ENCODE peak calls at places on chromosomes 3 and 15, in five cellular contexts. One of them, this sample, is unnamed.

GRCh38 chr3:53244281-53244680 is 11.5 kb downstream of the TKT start:
- DNase-seq in glutamatergic neuron: no peak
- DNase-seq in choroid plexus epithelial cell: no peak
- DNase-seq in AG08395: no peak
- DNase-seq in GM12864: no peak
- DNase-seq in this sample: no peak

GRCh38 chr3:1400571-1400970 is 307.7 kb downstream of the CNTN6 start:
- DNase-seq in glutamatergic neuron: no peak
- DNase-seq in choroid plexus epithelial cell: no peak
- DNase-seq in AG08395: no peak
- DNase-seq in GM12864: no peak
- DNase-seq in this sample: no peak

GRCh38 chr15:79168922-79169322 is 78.3 kb upstream of the RASGRF1 start:
- DNase-seq in glutamatergic neuron: peak; percentile 54
- DNase-seq in choroid plexus epithelial cell: peak; percentile 31
- DNase-seq in AG08395: no peak
- DNase-seq in GM12864: no peak
- DNase-seq in this sample: peak; percentile 75

GRCh38 chr15:39172380-39173281 is 408.2 kb upstream of the THBS1 start:
- DNase-seq in glutamatergic neuron: no peak
- DNase-seq in choroid plexus epithelial cell: peak; percentile 80
- DNase-seq in AG08395: no peak
- DNase-seq in GM12864: no peak
- DNase-seq in this sample: peak; percentile 35

GRCh38 chr15:90044191-90044590 is 43.1 kb downstream of the ZNF710 start:
- DNase-seq in glutamatergic neuron: no peak
- DNase-seq in choroid plexus epithelial cell: no peak
- DNase-seq in AG08395: no peak
- DNase-seq in GM12864: no peak
- DNase-seq in this sample: no peak

GRCh38 chr3:101311676-101312075 is 8.7 kb downstream of the IMPG2 start:
- DNase-seq in glutamatergic neuron: no peak
- DNase-seq in choroid plexus epithelial cell: no peak
- DNase-seq in AG08395: no peak
- DNase-seq in GM12864: no peak
- DNase-seq in this sample: no peak

GRCh38 chr3:190697502-190697830 is 165.0 kb downstream of the GMNC start:
- DNase-seq in glutamatergic neuron: no peak
- DNase-seq in choroid plexus epithelial cell: no peak
- DNase-seq in AG08395: no peak
- DNase-seq in GM12864: no peak
- DNase-seq in this sample: no peak

GRCh38 chr3:184133840-184134745 is 1.1 kb upstream of the EIF2B5 start:
- DNase-seq in glutamatergic neuron: peak; percentile 82
- DNase-seq in choroid plexus epithelial cell: peak; percentile 75
- DNase-seq in AG08395: peak; percentile 70
- DNase-seq in GM12864: peak; percentile 41
- DNase-seq in this sample: no peak

GRCh38 chr15:66634540-66634939 is 67.5 kb upstream of the SMAD6 start:
- DNase-seq in glutamatergic neuron: no peak
- DNase-seq in choroid plexus epithelial cell: no peak
- DNase-seq in AG08395: no peak
- DNase-seq in GM12864: no peak
- DNase-seq in this sample: no peak

GRCh38 chr15:77858677-77859490 is 218.6 kb downstream of the TBC1D2B start:
- DNase-seq in glutamatergic neuron: no peak
- DNase-seq in choroid plexus epithelial cell: no peak
- DNase-seq in AG08395: no peak
- DNase-seq in GM12864: no peak
- DNase-seq in this sample: no peak

GRCh38 chr3:35944915-35945710 is 305.8 kb downstream of the ARPP21 start:
- DNase-seq in glutamatergic neuron: no peak
- DNase-seq in choroid plexus epithelial cell: peak; percentile 42
- DNase-seq in AG08395: no peak
- DNase-seq in GM12864: no peak
- DNase-seq in this sample: peak; percentile 23

GRCh38 chr15:42155546-42156265 is 730 bp downstream of the PLA2G4F start:
- DNase-seq in glutamatergic neuron: no peak
- DNase-seq in choroid plexus epithelial cell: no peak
- DNase-seq in AG08395: no peak
- DNase-seq in GM12864: no peak
- DNase-seq in this sample: no peak

GRCh38 chr3:177905895-177906511 is 630.2 kb upstream of the KCNMB2 start:
- DNase-seq in glutamatergic neuron: no peak
- DNase-seq in choroid plexus epithelial cell: peak; percentile 94
- DNase-seq in AG08395: peak; percentile 90
- DNase-seq in GM12864: no peak
- DNase-seq in this sample: peak; percentile 61

GRCh38 chr3:183975981-183976662 is 41.6 kb downstream of the ABCC5 start:
- DNase-seq in glutamatergic neuron: no peak
- DNase-seq in choroid plexus epithelial cell: peak; percentile 56
- DNase-seq in AG08395: no peak
- DNase-seq in GM12864: no peak
- DNase-seq in this sample: no peak

GRCh38 chr3:105836533-105836932 is 32.3 kb downstream of the CBLB start:
- DNase-seq in glutamatergic neuron: no peak
- DNase-seq in choroid plexus epithelial cell: peak; percentile 96
- DNase-seq in AG08395: no peak
- DNase-seq in GM12864: peak; percentile 72
- DNase-seq in this sample: peak; percentile 28